ENCODE peak calls at places on chromosomes 13 and 19, in eight cellular contexts. One of them, this sample, is unnamed.

GRCh38 chr19:19997656-19998268 is 41.5 kb downstream of the ZNF682 start:
- DNase-seq in stimulated activated CD4-positive, alpha-beta T cell treated with anti-CD3 and anti-CD28 coated beads, Interleukin-4, amount 100 ng/mL, for 48 hours: peak; percentile 18
- DNase-seq in EL: no peak
- DNase-seq in mesenchymal stem cell: no peak
- DNase-seq in NCI-H460: no peak
- DNase-seq in glomerular endothelial cell: no peak
- DNase-seq in breast epithelium: peak; percentile 60
- DNase-seq in posterior vena cava: peak; percentile 69
- DNase-seq in this sample: peak; percentile 54

GRCh38 chr13:63567031-63567430 is 2151.4 kb upstream of the PCDH20 start:
- DNase-seq in stimulated activated CD4-positive, alpha-beta T cell treated with anti-CD3 and anti-CD28 coated beads, Interleukin-4, amount 100 ng/mL, for 48 hours: no peak
- DNase-seq in EL: no peak
- DNase-seq in mesenchymal stem cell: no peak
- DNase-seq in NCI-H460: no peak
- DNase-seq in glomerular endothelial cell: no peak
- DNase-seq in breast epithelium: no peak
- DNase-seq in posterior vena cava: no peak
- DNase-seq in this sample: no peak

GRCh38 chr19:1718382-1719315 is 34.7 kb upstream of the ONECUT3 start:
- DNase-seq in stimulated activated CD4-positive, alpha-beta T cell treated with anti-CD3 and anti-CD28 coated beads, Interleukin-4, amount 100 ng/mL, for 48 hours: no peak
- DNase-seq in EL: no peak
- DNase-seq in mesenchymal stem cell: no peak
- DNase-seq in NCI-H460: no peak
- DNase-seq in glomerular endothelial cell: no peak
- DNase-seq in breast epithelium: no peak
- DNase-seq in posterior vena cava: no peak
- DNase-seq in this sample: no peak

GRCh38 chr19:45159971-45160324 is 834 bp downstream of the NKPD1 start:
- DNase-seq in stimulated activated CD4-positive, alpha-beta T cell treated with anti-CD3 and anti-CD28 coated beads, Interleukin-4, amount 100 ng/mL, for 48 hours: no peak
- DNase-seq in EL: no peak
- DNase-seq in mesenchymal stem cell: no peak
- DNase-seq in NCI-H460: no peak
- DNase-seq in glomerular endothelial cell: no peak
- DNase-seq in breast epithelium: no peak
- DNase-seq in posterior vena cava: no peak
- DNase-seq in this sample: no peak

GRCh38 chr19:28497137-28497536 is 715.8 kb downstream of the UQCRFS1 start:
- DNase-seq in stimulated activated CD4-positive, alpha-beta T cell treated with anti-CD3 and anti-CD28 coated beads, Interleukin-4, amount 100 ng/mL, for 48 hours: no peak
- DNase-seq in EL: no peak
- DNase-seq in mesenchymal stem cell: no peak
- DNase-seq in NCI-H460: no peak
- DNase-seq in glomerular endothelial cell: no peak
- DNase-seq in breast epithelium: no peak
- DNase-seq in posterior vena cava: no peak
- DNase-seq in this sample: no peak

GRCh38 chr19:33293255-33294057 is 8.9 kb downstream of the CEBPA start:
- DNase-seq in stimulated activated CD4-positive, alpha-beta T cell treated with anti-CD3 and anti-CD28 coated beads, Interleukin-4, amount 100 ng/mL, for 48 hours: no peak
- DNase-seq in EL: peak; percentile 68
- DNase-seq in mesenchymal stem cell: peak; percentile 48
- DNase-seq in NCI-H460: peak; percentile 48
- DNase-seq in glomerular endothelial cell: no peak
- DNase-seq in breast epithelium: no peak
- DNase-seq in posterior vena cava: no peak
- DNase-seq in this sample: no peak

GRCh38 chr13:109783815-109784589 is 2.4 kb downstream of the IRS2 start:
- DNase-seq in stimulated activated CD4-positive, alpha-beta T cell treated with anti-CD3 and anti-CD28 coated beads, Interleukin-4, amount 100 ng/mL, for 48 hours: no peak
- DNase-seq in EL: no peak
- DNase-seq in mesenchymal stem cell: peak; percentile 48
- DNase-seq in NCI-H460: no peak
- DNase-seq in glomerular endothelial cell: no peak
- DNase-seq in breast epithelium: no peak
- DNase-seq in posterior vena cava: no peak
- DNase-seq in this sample: no peak

GRCh38 chr19:48975947-48976847 is 11.1 kb downstream of the FTL start:
- DNase-seq in stimulated activated CD4-positive, alpha-beta T cell treated with anti-CD3 and anti-CD28 coated beads, Interleukin-4, amount 100 ng/mL, for 48 hours: no peak
- DNase-seq in EL: no peak
- DNase-seq in mesenchymal stem cell: peak; percentile 50
- DNase-seq in NCI-H460: no peak
- DNase-seq in glomerular endothelial cell: no peak
- DNase-seq in breast epithelium: no peak
- DNase-seq in posterior vena cava: no peak
- DNase-seq in this sample: no peak

GRCh38 chr13:99151516-99151915 is 49.1 kb upstream of the UBAC2 start:
- DNase-seq in stimulated activated CD4-positive, alpha-beta T cell treated with anti-CD3 and anti-CD28 coated beads, Interleukin-4, amount 100 ng/mL, for 48 hours: peak; percentile 11
- DNase-seq in EL: peak; percentile 86
- DNase-seq in mesenchymal stem cell: peak; percentile 18
- DNase-seq in NCI-H460: peak; percentile 3
- DNase-seq in glomerular endothelial cell: no peak
- DNase-seq in breast epithelium: no peak
- DNase-seq in posterior vena cava: no peak
- DNase-seq in this sample: no peak

GRCh38 chr13:32323912-32324311 is 8.6 kb downstream of the BRCA2 start:
- DNase-seq in stimulated activated CD4-positive, alpha-beta T cell treated with anti-CD3 and anti-CD28 coated beads, Interleukin-4, amount 100 ng/mL, for 48 hours: no peak
- DNase-seq in EL: peak; percentile 70
- DNase-seq in mesenchymal stem cell: peak; percentile 73
- DNase-seq in NCI-H460: no peak
- DNase-seq in glomerular endothelial cell: no peak
- DNase-seq in breast epithelium: no peak
- DNase-seq in posterior vena cava: no peak
- DNase-seq in this sample: no peak

GRCh38 chr13:46871557-46871956 is 25.3 kb downstream of the HTR2A start:
- DNase-seq in stimulated activated CD4-positive, alpha-beta T cell treated with anti-CD3 and anti-CD28 coated beads, Interleukin-4, amount 100 ng/mL, for 48 hours: no peak
- DNase-seq in EL: no peak
- DNase-seq in mesenchymal stem cell: no peak
- DNase-seq in NCI-H460: no peak
- DNase-seq in glomerular endothelial cell: no peak
- DNase-seq in breast epithelium: no peak
- DNase-seq in posterior vena cava: no peak
- DNase-seq in this sample: no peak

GRCh38 chr13:40445557-40445990 is 220.9 kb downstream of the FOXO1 start:
- DNase-seq in stimulated activated CD4-positive, alpha-beta T cell treated with anti-CD3 and anti-CD28 coated beads, Interleukin-4, amount 100 ng/mL, for 48 hours: no peak
- DNase-seq in EL: peak; percentile 27
- DNase-seq in mesenchymal stem cell: no peak
- DNase-seq in NCI-H460: no peak
- DNase-seq in glomerular endothelial cell: peak; percentile 96
- DNase-seq in breast epithelium: no peak
- DNase-seq in posterior vena cava: no peak
- DNase-seq in this sample: no peak

GRCh38 chr19:56597696-56598095 is 2.6 kb downstream of the ZNF71 start:
- DNase-seq in stimulated activated CD4-positive, alpha-beta T cell treated with anti-CD3 and anti-CD28 coated beads, Interleukin-4, amount 100 ng/mL, for 48 hours: no peak
- DNase-seq in EL: peak; percentile 7
- DNase-seq in mesenchymal stem cell: no peak
- DNase-seq in NCI-H460: no peak
- DNase-seq in glomerular endothelial cell: no peak
- DNase-seq in breast epithelium: no peak
- DNase-seq in posterior vena cava: no peak
- DNase-seq in this sample: no peak

GRCh38 chr13:110960219-110960618 is 45.4 kb upstream of the ANKRD10 start:
- DNase-seq in stimulated activated CD4-positive, alpha-beta T cell treated with anti-CD3 and anti-CD28 coated beads, Interleukin-4, amount 100 ng/mL, for 48 hours: no peak
- DNase-seq in EL: no peak
- DNase-seq in mesenchymal stem cell: no peak
- DNase-seq in NCI-H460: no peak
- DNase-seq in glomerular endothelial cell: no peak
- DNase-seq in breast epithelium: no peak
- DNase-seq in posterior vena cava: no peak
- DNase-seq in this sample: no peak

GRCh38 chr13:47213057-47213456 is 316.2 kb upstream of the HTR2A start:
- DNase-seq in stimulated activated CD4-positive, alpha-beta T cell treated with anti-CD3 and anti-CD28 coated beads, Interleukin-4, amount 100 ng/mL, for 48 hours: no peak
- DNase-seq in EL: no peak
- DNase-seq in mesenchymal stem cell: no peak
- DNase-seq in NCI-H460: no peak
- DNase-seq in glomerular endothelial cell: no peak
- DNase-seq in breast epithelium: no peak
- DNase-seq in posterior vena cava: no peak
- DNase-seq in this sample: no peak

GRCh38 chr19:39602224-39602623 is at the start of gene LGALS13:
- DNase-seq in stimulated activated CD4-positive, alpha-beta T cell treated with anti-CD3 and anti-CD28 coated beads, Interleukin-4, amount 100 ng/mL, for 48 hours: no peak
- DNase-seq in EL: no peak
- DNase-seq in mesenchymal stem cell: no peak
- DNase-seq in NCI-H460: no peak
- DNase-seq in glomerular endothelial cell: no peak
- DNase-seq in breast epithelium: no peak
- DNase-seq in posterior vena cava: no peak
- DNase-seq in this sample: no peak

GRCh38 chr13:72852207-72852606 is 70.3 kb downstream of the PIBF1 start:
- DNase-seq in stimulated activated CD4-positive, alpha-beta T cell treated with anti-CD3 and anti-CD28 coated beads, Interleukin-4, amount 100 ng/mL, for 48 hours: no peak
- DNase-seq in EL: no peak
- DNase-seq in mesenchymal stem cell: no peak
- DNase-seq in NCI-H460: no peak
- DNase-seq in glomerular endothelial cell: no peak
- DNase-seq in breast epithelium: no peak
- DNase-seq in posterior vena cava: no peak
- DNase-seq in this sample: no peak

GRCh38 chr13:77318741-77319140 is 8.2 kb downstream of the MYCBP2 start:
- DNase-seq in stimulated activated CD4-positive, alpha-beta T cell treated with anti-CD3 and anti-CD28 coated beads, Interleukin-4, amount 100 ng/mL, for 48 hours: no peak
- DNase-seq in EL: no peak
- DNase-seq in mesenchymal stem cell: no peak
- DNase-seq in NCI-H460: no peak
- DNase-seq in glomerular endothelial cell: no peak
- DNase-seq in breast epithelium: no peak
- DNase-seq in posterior vena cava: no peak
- DNase-seq in this sample: no peak

GRCh38 chr13:43448605-43449004 is 338.2 kb downstream of the ENOX1 start:
- DNase-seq in stimulated activated CD4-positive, alpha-beta T cell treated with anti-CD3 and anti-CD28 coated beads, Interleukin-4, amount 100 ng/mL, for 48 hours: no peak
- DNase-seq in EL: no peak
- DNase-seq in mesenchymal stem cell: no peak
- DNase-seq in NCI-H460: no peak
- DNase-seq in glomerular endothelial cell: no peak
- DNase-seq in breast epithelium: no peak
- DNase-seq in posterior vena cava: no peak
- DNase-seq in this sample: no peak